ENCODE peak calls at places on chromosome 7, in five cellular contexts. Q is fibroblast of the aortic adventitia, T is osteocyte, J is MG63, E is DMS79. H is an unnamed sample.
A peak's percentile ranks its signal among the peaks of the same experiment; 100 is the strongest.

GRCh38 chr7:43430412-43430811 is 152.5 kb upstream of the STK17A start:
- DNase-seq in Q (peak; percentile 3), T (no peak), J (no peak), E (no peak), H (no peak)

GRCh38 chr7:78345293-78345692 is 546.7 kb downstream of the PHTF2 start:
- DNase-seq in J (no peak), E (no peak), Q (no peak), T (no peak), H (no peak)

GRCh38 chr7:83439021-83439420 is 209.9 kb downstream of the SEMA3E start:
- DNase-seq in Q (no peak), J (no peak), T (no peak), E (no peak), H (no peak)

GRCh38 chr7:126840869-126841268 is 411.9 kb downstream of the GRM8 start:
- DNase-seq in E (no peak), J (no peak), T (no peak), Q (no peak), H (no peak)

GRCh38 chr7:135499818-135500217 is 10.1 kb downstream of the CNOT4 start:
- DNase-seq in T (no peak), J (no peak), E (no peak), Q (peak; percentile 29), H (no peak)

GRCh38 chr7:82284936-82285519 is 158.5 kb downstream of the CACNA2D1 start:
- DNase-seq in T (no peak), Q (no peak), J (no peak), E (no peak), H (no peak)

GRCh38 chr7:28671526-28671925 is 259.2 kb downstream of the CREB5 start:
- DNase-seq in Q (no peak), J (no peak), T (no peak), E (no peak), H (no peak)

GRCh38 chr7:69038915-69039314 is 559.4 kb upstream of the AUTS2 start:
- DNase-seq in T (no peak), Q (no peak), E (no peak), J (no peak), H (no peak)

GRCh38 chr7:13990984-13991790 is 1.7 kb upstream of the ETV1 start:
- DNase-seq in J (peak; percentile 99), T (peak; percentile 98), E (peak; percentile 92), Q (peak; percentile 97), H (peak; percentile 89)

GRCh38 chr7:98224701-98225181 is 13.5 kb downstream of the BHLHA15 start:
- DNase-seq in E (no peak), J (no peak), T (no peak), Q (no peak), H (no peak)

GRCh38 chr7:156993021-156993924 is 17.2 kb downstream of the MNX1 start:
- DNase-seq in E (peak; percentile 67), J (no peak), Q (peak; percentile 17), T (no peak), H (no peak)

GRCh38 chr7:20470726-20471125 is 140.0 kb downstream of the ITGB8 start:
- DNase-seq in Q (no peak), J (no peak), E (no peak), T (no peak), H (no peak)

GRCh38 chr7:44603208-44603607 is 3.2 kb upstream of the OGDH start:
- DNase-seq in E (peak; percentile 24), T (no peak), J (no peak), Q (no peak), H (no peak)

GRCh38 chr7:7266257-7266656 is 83.9 kb downstream of the C1GALT1 start:
- DNase-seq in T (no peak), Q (no peak), J (no peak), E (no peak), H (no peak)

GRCh38 chr7:82234457-82235049 is 209.0 kb downstream of the CACNA2D1 start:
- DNase-seq in Q (peak; percentile 73), E (no peak), T (no peak), J (no peak), H (no peak)

GRCh38 chr7:141221007-141221612 is 147.2 kb downstream of the TMEM178B start:
- DNase-seq in Q (no peak), J (no peak), E (no peak), T (no peak), H (no peak)

GRCh38 chr7:96794063-96794462 is 84.4 kb upstream of the SEM1 start:
- DNase-seq in Q (no peak), T (no peak), E (no peak), J (no peak), H (no peak)

GRCh38 chr7:120760050-120760449 is 97.9 kb downstream of the TSPAN12 start:
- DNase-seq in Q (no peak), E (no peak), J (no peak), T (no peak), H (no peak)

GRCh38 chr7:55476852-55477780 is 95.2 kb downstream of the VOPP1 start:
- DNase-seq in J (no peak), Q (no peak), E (no peak), T (no peak), H (no peak)

GRCh38 chr7:78111384-78111783 is 312.8 kb downstream of the PHTF2 start:
- DNase-seq in E (no peak), J (no peak), Q (no peak), T (no peak), H (no peak)

GRCh38 chr7:131111081-131111576 is 216.5 kb upstream of the MKLN1 start:
- DNase-seq in E (no peak), Q (peak; percentile 92), T (no peak), J (no peak), H (no peak)

GRCh38 chr7:38452615-38453014 is 178.6 kb downstream of the AMPH start:
- DNase-seq in T (no peak), E (no peak), J (no peak), Q (peak; percentile 20), H (no peak)

GRCh38 chr7:132457658-132458057 is 118.6 kb downstream of the PLXNA4 start:
- DNase-seq in Q (no peak), E (no peak), J (no peak), T (no peak), H (no peak)

GRCh38 chr7:114426824-114427223 is 12.2 kb downstream of the FOXP2 start:
- DNase-seq in J (no peak), E (no peak), Q (peak; percentile 65), T (no peak), H (no peak)

GRCh38 chr7:94615641-94616040 is 40.3 kb downstream of the SGCE start:
- DNase-seq in T (no peak), E (no peak), J (no peak), Q (no peak), H (no peak)

GRCh38 chr7:130298927-130299326 is 6.0 kb downstream of the CPA4 start:
- DNase-seq in E (no peak), T (no peak), J (no peak), Q (no peak), H (no peak)

GRCh38 chr7:22586101-22586805 is 86.3 kb upstream of the STEAP1B start:
- DNase-seq in E (no peak), T (no peak), J (no peak), Q (no peak), H (no peak)

H was measured in activated effector memory CD4-positive, alpha-beta T cell treated with anti-CD3 and anti-CD28 coated beads, Interleukin-2, amount 50 U/mL, for 16 hours.